ENCODE peak calls at places on chromosomes 5 and 9, in five cellular contexts. P is tibial artery; T is CD4-positive, alpha-beta T cell; G is gastrocnemius medialis; C is left ventricle myocardium inferior. E is an unnamed sample.
A peak's percentile ranks its signal among the peaks of the same experiment; 100 is the strongest.

GRCh38 chr5:134543820-134544692 is 18.6 kb downstream of the JADE2 start:
- DNase-seq in P (no peak), T (no peak), G (no peak), C (peak; percentile 15), E (no peak)

GRCh38 chr5:65307088-65307487 is 174.6 kb downstream of the ADAMTS6 start:
- DNase-seq in P (no peak), T (no peak), G (no peak), C (no peak), E (no peak)

GRCh38 chr5:84382363-84383295 is 2.1 kb downstream of the EDIL3 start:
- DNase-seq in P (peak; percentile 41), T (no peak), G (no peak), C (peak; percentile 18), E (peak; percentile 85)

GRCh38 chr9:79193001-79193400 is 378.8 kb upstream of the TLE4 start:
- DNase-seq in P (no peak), T (no peak), G (no peak), C (no peak), E (no peak)

GRCh38 chr9:71783120-71783523 is 14.8 kb upstream of the CEMIP2 start:
- DNase-seq in P (no peak), T (peak; percentile 93), G (peak; percentile 18), C (no peak), E (peak; percentile 89)

GRCh38 chr5:102623295-102623694 is 124.5 kb upstream of the SLCO6A1 start:
- DNase-seq in P (no peak), T (no peak), G (no peak), C (no peak), E (no peak)

GRCh38 chr5:69492391-69493234 is at the start of gene OCLN:
- DNase-seq in P (no peak), T (no peak), G (no peak), C (no peak), E (peak; percentile 85)

GRCh38 chr5:89584339-89584956 is 701.5 kb upstream of the MEF2C start:
- DNase-seq in P (no peak), T (no peak), G (no peak), C (no peak), E (no peak)

GRCh38 chr5:138986186-138986775 is 111.1 kb upstream of the LRRTM2 start:
- DNase-seq in P (no peak), T (no peak), G (no peak), C (no peak), E (no peak)

GRCh38 chr5:14998494-14998893 is 126.9 kb upstream of the ANKH start:
- DNase-seq in P (peak; percentile 23), T (no peak), G (no peak), C (no peak), E (no peak)

DNA sequence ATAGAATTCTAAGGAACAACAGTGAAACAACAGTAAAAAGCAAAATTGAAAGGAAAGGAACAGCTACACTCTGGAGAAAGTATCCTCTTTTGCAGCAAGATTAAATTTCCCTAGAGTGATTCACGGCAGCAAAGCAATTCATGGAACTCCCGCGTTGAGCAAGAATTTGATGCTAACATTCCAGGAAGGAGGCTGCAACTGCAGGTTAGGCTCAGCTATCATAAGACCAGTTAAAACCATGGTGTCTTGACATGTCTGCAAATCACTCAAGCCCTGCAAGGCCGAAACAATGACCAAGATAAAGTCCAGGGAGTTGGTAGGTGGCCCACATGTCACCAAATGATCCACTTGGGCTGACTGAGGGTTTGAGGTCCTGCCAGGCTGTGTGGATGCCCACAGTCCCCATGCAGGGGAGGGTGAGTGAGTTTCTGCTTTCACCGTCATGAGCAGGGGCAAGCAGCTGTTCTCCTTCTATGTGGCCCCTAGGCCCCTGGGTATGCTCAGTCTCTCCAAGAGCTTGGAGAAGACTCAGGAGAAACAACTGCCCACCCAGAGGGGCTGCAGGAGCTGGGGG is 9.6 kb downstream of the GADD45G start:
- DNase-seq in P (no peak), T (no peak), G (no peak), C (no peak), E (no peak)
- TF ChIP-seq CTCF in P (no peak), T (no peak), G (no peak), C (no peak), E (no peak)

DNA sequence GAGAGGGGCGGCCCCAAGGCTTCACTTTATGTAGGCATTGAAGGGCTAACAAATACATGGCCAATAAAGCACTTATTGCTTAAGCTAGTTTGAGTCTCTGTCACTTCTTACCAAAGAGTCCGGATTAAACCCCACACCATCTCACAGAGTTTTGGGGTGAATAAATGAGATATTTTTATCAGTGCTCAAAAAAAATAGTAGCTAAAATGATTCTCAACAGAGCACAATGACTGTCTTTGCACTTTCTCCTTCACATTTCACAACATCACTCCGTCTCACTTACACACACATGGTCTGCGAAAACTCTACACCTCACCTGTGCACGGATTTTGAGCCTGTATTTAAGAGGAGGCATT is 92.9 kb downstream of the LMX1B start:
- DNase-seq in P (no peak), T (no peak), G (no peak), C (no peak), E (no peak)
- TF ChIP-seq CTCF in P (no peak), T (no peak), G (no peak), C (no peak), E (no peak)

GRCh38 chr5:111063709-111064322 is 7.7 kb upstream of the TSLP start:
- DNase-seq in P (no peak), T (no peak), G (no peak), C (no peak), E (no peak)
- TF ChIP-seq CTCF in P (peak; percentile 17), T (no peak), G (no peak), C (peak; percentile 63), E (no peak)

DNA sequence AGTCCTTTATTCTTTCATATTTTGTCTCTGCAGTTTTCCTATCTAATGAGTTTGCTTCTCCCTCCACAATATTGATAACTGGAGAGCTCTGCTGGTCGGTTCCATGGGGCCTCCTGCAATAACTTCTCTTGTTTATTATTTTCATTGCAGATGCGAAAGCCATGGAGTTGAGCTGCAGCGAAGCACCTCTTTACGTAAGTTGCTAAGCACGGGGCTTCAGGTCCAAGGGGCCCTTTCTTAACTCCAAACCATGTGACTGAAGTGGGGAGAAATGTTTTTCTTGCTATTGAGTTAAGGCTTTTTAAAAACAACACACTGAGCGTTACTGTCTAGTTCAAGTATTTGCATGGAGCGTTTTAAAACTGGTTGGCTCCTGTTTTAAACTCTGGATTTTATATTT is 58.7 kb downstream of the ARHGEF28 start:
- DNase-seq in P (no peak), T (no peak), G (no peak), C (no peak), E (no peak)
- TF ChIP-seq CTCF in P (no peak), T (no peak), G (no peak), C (no peak), E (no peak)

GRCh38 chr5:1759378-1759970 is 40.2 kb downstream of the MRPL36 start:
- DNase-seq in P (no peak), T (no peak), G (no peak), C (no peak), E (peak; percentile 74)
- TF ChIP-seq CTCF in P (no peak), T (no peak), G (no peak), C (no peak), E (no peak)

GRCh38 chr5:10701567-10702039 is 59.4 kb downstream of the DAP start:
- DNase-seq in P (no peak), T (peak; percentile 12), G (no peak), C (no peak), E (no peak)
- TF ChIP-seq CTCF in P (peak; percentile 29), T (peak; percentile 82), G (peak; percentile 52), C (peak; percentile 80), E (no peak)

GRCh38 chr5:132868754-132869153 is 2.3 kb downstream of the UQCRQ start:
- DNase-seq in P (no peak), T (no peak), G (no peak), C (no peak), E (no peak)

GRCh38 chr5:132870801-132871200 is 2.7 kb upstream of the LEAP2 start:
- DNase-seq in P (no peak), T (no peak), G (no peak), C (no peak), E (no peak)

GRCh38 chr5:132865668-132866341 is 464 bp downstream of the GDF9 start:
- DNase-seq in P (no peak), T (no peak), G (no peak), C (no peak), E (no peak)

GRCh38 chr5:132867046-132867451 is 607 bp downstream of the UQCRQ start:
- DNase-seq in P (no peak), T (no peak), G (no peak), C (no peak), E (no peak)

GRCh38 chr5:132866342-132867045 is at the start of the genes GDF9 and UQCRQ:
- DNase-seq in P (peak; percentile 95), T (peak; percentile 91), G (peak; percentile 96), C (peak; percentile 95), E (peak; percentile 96)
- TF ChIP-seq CTCF in P (no peak), T (no peak), G (no peak), C (peak; percentile 32), E (no peak)